ENCODE peak calls at places on chromosomes 12 and 14, in eight cellular contexts. G is suprapubic skin, E is body of pancreas, N is spleen, D is stomach, M is tibial nerve, R is A549, O is uterus. F is an unnamed sample.

GRCh38 chr14:73553845-73554244 is 4.9 kb downstream of the HEATR4 start:
- DNase-seq in E (no peak), G (no peak), N (no peak), D (no peak), O (no peak), M (no peak), R (no peak), F (no peak)

GRCh38 chr12:132185698-132186097 is 41.4 kb downstream of the NOC4L start:
- DNase-seq in M (no peak), G (no peak), N (no peak), D (no peak), E (no peak), R (no peak), O (no peak), F (no peak)

GRCh38 chr14:68232643-68233055 is 413.1 kb downstream of the RAD51B start:
- DNase-seq in G (no peak), N (no peak), R (peak; percentile 77), O (peak; percentile 90), M (peak; percentile 57), D (peak; percentile 58), E (peak; percentile 72), F (peak; percentile 41)

GRCh38 chr12:5806376-5807089 is 138.5 kb downstream of the ANO2 start:
- DNase-seq in R (no peak), D (no peak), N (no peak), G (no peak), O (no peak), M (no peak), E (no peak), F (no peak)

GRCh38 chr12:93571854-93572711 is at the start of gene SOCS2:
- DNase-seq in N (peak; percentile 83), E (peak; percentile 34), R (peak; percentile 35), M (peak; percentile 24), G (peak; percentile 78), O (peak; percentile 65), D (peak; percentile 31), F (peak; percentile 57)

GRCh38 chr12:27246774-27247173 is 2.7 kb downstream of the STK38L start:
- DNase-seq in N (no peak), D (no peak), M (no peak), E (no peak), O (no peak), R (no peak), G (no peak), F (no peak)

GRCh38 chr12:11014234-11014633 is 8.2 kb downstream of the TAS2R19 start:
- DNase-seq in R (no peak), M (no peak), G (no peak), N (no peak), E (no peak), D (no peak), O (no peak), F (no peak)

GRCh38 chr12:19898009-19898408 is 458.7 kb downstream of the AEBP2 start:
- DNase-seq in N (no peak), O (no peak), R (no peak), M (no peak), E (no peak), G (no peak), D (no peak), F (no peak)

GRCh38 chr12:87323369-87323768 is 705.8 kb downstream of the C12orf50 start:
- DNase-seq in R (no peak), E (no peak), G (no peak), O (no peak), M (no peak), D (no peak), N (no peak), F (no peak)

GRCh38 chr12:52182898-52183543 is 8.8 kb downstream of the KRT80 start:
- DNase-seq in E (no peak), M (no peak), R (no peak), O (no peak), N (no peak), G (no peak), D (no peak), F (peak; percentile 33)

GRCh38 chr12:77537648-77538047 is 293.0 kb upstream of the NAV3 start:
- DNase-seq in N (no peak), R (no peak), G (no peak), E (no peak), O (no peak), M (no peak), D (no peak), F (no peak)

GRCh38 chr14:103068351-103069073 is 11.2 kb upstream of the CDC42BPB start:
- DNase-seq in G (no peak), N (peak; percentile 55), M (no peak), O (no peak), E (no peak), D (no peak), R (no peak), F (no peak)

DNA sequence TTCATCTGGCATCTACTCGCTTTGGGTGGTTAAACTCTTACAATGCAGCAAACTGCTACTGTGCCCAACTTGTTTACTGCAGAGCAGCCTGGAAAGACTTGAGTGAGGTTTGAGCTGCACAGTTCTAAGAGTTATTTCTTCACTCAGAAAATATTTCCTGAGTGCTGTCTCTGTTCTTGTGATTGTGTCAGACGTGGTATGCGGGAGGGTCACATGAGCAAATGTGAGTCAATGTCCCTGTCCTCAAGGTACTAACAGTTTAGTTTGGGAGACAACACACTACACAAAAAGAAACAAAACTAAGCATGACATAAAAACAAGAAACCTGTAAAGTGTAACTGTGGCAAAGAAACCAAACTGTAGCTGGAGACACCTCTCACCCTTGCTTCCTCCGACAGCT is 32.4 kb downstream of the FLVCR2 start:
- DNase-seq in N (no peak), M (no peak), R (no peak), G (no peak), O (no peak), E (no peak), D (no peak), F (no peak)
- H3K27ac ChIP-seq in N (peak overlapping the region; percentile 78), M (peak overlapping the region; percentile 52), R (no peak overlapping the region), G (peak overlapping the region; percentile 65), O (no peak overlapping the region), E (peak overlapping the region; percentile 66), D (no peak overlapping the region), F (no peak overlapping the region)

GRCh38 chr14:29842228-29842627 is 85.4 kb downstream of the PRKD1 start:
- DNase-seq in R (no peak), N (no peak), M (no peak), O (no peak), E (no peak), G (no peak), D (no peak), F (no peak)

GRCh38 chr14:29836395-29836794 is 91.3 kb downstream of the PRKD1 start:
- DNase-seq in O (no peak), D (no peak), G (no peak), R (no peak), M (no peak), N (no peak), E (no peak), F (no peak)

GRCh38 chr14:29838752-29839151 is 88.9 kb downstream of the PRKD1 start:
- DNase-seq in N (no peak), M (no peak), E (no peak), R (no peak), G (no peak), D (no peak), O (no peak), F (no peak)
- TF ChIP-seq POLR2A in N (no peak), M (no peak), E (no peak), R (no peak), G (no peak), D (no peak), O (no peak), F (no peak)

GRCh38 chr14:93083898-93084297 is 31.8 kb downstream of the ITPK1 start:
- DNase-seq in M (no peak), E (no peak), N (no peak), R (no peak), O (no peak), D (no peak), G (no peak), F (no peak)
- H3K27ac ChIP-seq in M (no peak overlapping the region), E (no peak overlapping the region), N (peak overlapping the region; percentile 72), R (no peak overlapping the region), O (no peak overlapping the region), D (no peak overlapping the region), G (no peak overlapping the region), F (no peak overlapping the region)

DNA sequence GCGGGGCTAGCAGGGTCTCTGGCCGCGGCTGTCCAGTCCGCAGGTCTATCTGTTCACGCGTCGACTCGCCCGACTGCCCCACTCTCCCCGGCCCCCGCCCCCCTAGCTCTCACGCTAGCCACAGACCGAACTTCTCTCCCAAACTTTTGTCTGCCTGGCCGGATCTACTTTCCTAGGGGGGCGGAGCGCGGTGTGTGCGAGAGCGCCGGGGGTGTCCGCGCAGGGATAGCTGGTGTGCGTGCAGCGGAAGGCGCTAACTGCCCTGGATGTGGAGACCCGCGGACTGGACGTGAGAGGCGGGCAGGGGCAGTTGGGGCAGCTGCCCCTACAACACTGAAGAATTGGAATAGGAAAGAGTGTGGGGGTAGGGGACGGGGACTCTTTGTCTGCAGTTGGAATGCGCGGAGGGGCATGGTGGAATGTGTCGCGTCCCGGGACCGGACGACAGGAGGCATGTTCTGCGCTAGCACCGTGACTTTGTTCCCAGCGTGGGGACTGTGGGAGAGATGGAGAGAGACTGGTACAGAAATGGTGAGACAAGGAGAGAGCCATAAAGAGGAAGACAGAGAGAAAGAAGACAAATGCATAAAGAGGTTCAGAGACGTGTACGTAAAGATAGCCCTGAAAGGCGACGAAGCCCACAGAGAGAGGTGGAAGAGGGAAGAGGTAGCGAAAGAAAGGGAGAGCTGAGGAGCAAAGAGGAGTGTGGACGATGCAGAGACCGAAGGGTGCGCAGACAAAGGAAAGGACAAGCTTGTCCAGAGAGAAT is at the start of gene AJUBA:
- DNase-seq in R (peak; percentile 95), G (peak; percentile 91), M (peak; percentile 85), O (peak; percentile 93), D (peak; percentile 82), N (peak; percentile 93), E (peak; percentile 81), F (peak; percentile 94)
- TF ChIP-seq POLR2A in R (peak; percentile 61), G (no peak), M (no peak), O (no peak), D (no peak), N (no peak), E (peak; percentile 76), F (no peak)

GRCh38 chr14:72186461-72187035 is 254.3 kb downstream of the RGS6 start:
- DNase-seq in O (no peak), G (no peak), M (peak; percentile 70), D (no peak), E (no peak), N (no peak), R (no peak), F (peak; percentile 8)
- H3K27ac ChIP-seq in O (no peak overlapping the region), G (no peak overlapping the region), M (no peak overlapping the region), D (no peak overlapping the region), E (no peak overlapping the region), N (no peak overlapping the region), R (no peak overlapping the region), F (no peak overlapping the region)

F was measured in heart left ventricle.